ENCODE peak calls at places on chromosomes 12 and 14, in six cellular contexts. U, T, H, M, A and R are unnamed samples.

GRCh38 chr14:28609228-28609828 is 157.3 kb upstream of the FOXG1 start:
- DNase-seq in T (peak), U (no peak), A (peak), H (peak), M (peak), R (no peak)

GRCh38 chr12:5497329-5498058 is 65.6 kb downstream of the NTF3 start:
- DNase-seq in T (no peak), H (no peak), A (no peak), U (no peak), M (no peak), R (no peak)

GRCh38 chr12:57864382-57864781 is 17.9 kb upstream of the CTDSP2 start:
- DNase-seq in T (peak), A (no peak), H (peak), M (no peak), U (peak), R (no peak)

GRCh38 chr14:28406181-28406580 is 360.4 kb upstream of the FOXG1 start:
- DNase-seq in M (no peak), H (no peak), U (no peak), A (no peak), T (no peak), R (no peak)

GRCh38 chr14:23389396-23389795 is 12.6 kb downstream of the CMTM5 start:
- DNase-seq in H (no peak), A (no peak), T (no peak), U (no peak), M (no peak), R (no peak)

GRCh38 chr14:42200951-42201350 is 594.3 kb downstream of the LRFN5 start:
- DNase-seq in T (no peak), H (no peak), U (no peak), A (no peak), M (no peak), R (no peak)

GRCh38 chr14:35333347-35333730 is 41.2 kb downstream of the PSMA6 start:
- DNase-seq in A (no peak), H (no peak), M (no peak), U (no peak), T (no peak), R (no peak)

GRCh38 chr12:109888179-109889020 is 8.1 kb upstream of the GLTP start:
- DNase-seq in H (no peak), T (no peak), U (no peak), M (peak), A (no peak), R (no peak)

GRCh38 chr12:57766464-57767311 is at the start of gene CYP27B1:
- DNase-seq in U (no peak), H (no peak), T (no peak), A (no peak), M (no peak), R (no peak)

GRCh38 chr14:99189201-99189801 is 82.7 kb downstream of the BCL11B start:
- DNase-seq in T (no peak), H (no peak), A (no peak), U (no peak), M (no peak), R (no peak)

GRCh38 chr14:69432364-69432763 is 33.9 kb downstream of the SLC39A9 start:
- DNase-seq in M (no peak), U (no peak), T (no peak), A (no peak), H (no peak), R (no peak)

GRCh38 chr12:57241556-57242310 is 9.3 kb downstream of the STAC3 start:
- DNase-seq in M (no peak), H (no peak), A (no peak), U (peak), T (no peak), R (no peak)

GRCh38 chr14:97107070-97107469 is 309.9 kb downstream of the VRK1 start:
- DNase-seq in A (no peak), H (no peak), T (no peak), M (peak), U (no peak), R (no peak)

GRCh38 chr12:49069507-49070346 is at the start of gene RHEBL1:
- DNase-seq in T (peak), U (peak), A (peak), H (peak), M (peak), R (peak)

GRCh38 chr14:105845725-105846309 is 319.4 kb downstream of the TMEM121 start:
- DNase-seq in M (no peak), H (no peak), U (no peak), A (no peak), T (no peak), R (no peak)
- TF ChIP-seq POLR2A in M (no peak), H (no peak), U (no peak), A (no peak), T (no peak), R (no peak)

GRCh38 chr12:14257734-14258467 is 107.6 kb upstream of the ATF7IP start:
- DNase-seq in M (peak), A (peak), H (peak), T (peak), U (peak), R (peak)
- TF ChIP-seq POLR2AphosphoS5 in M (peak), A (peak), H (peak), T (peak), U (peak), R (peak)

GRCh38 chr12:11729439-11730150 is 80.1 kb downstream of the ETV6 start:
- DNase-seq in U (no peak), H (no peak), A (no peak), M (no peak), T (no peak), R (no peak)
- TF ChIP-seq POLR2A in U (no peak), H (no peak), A (no peak), M (no peak), T (no peak), R (no peak)

DNA sequence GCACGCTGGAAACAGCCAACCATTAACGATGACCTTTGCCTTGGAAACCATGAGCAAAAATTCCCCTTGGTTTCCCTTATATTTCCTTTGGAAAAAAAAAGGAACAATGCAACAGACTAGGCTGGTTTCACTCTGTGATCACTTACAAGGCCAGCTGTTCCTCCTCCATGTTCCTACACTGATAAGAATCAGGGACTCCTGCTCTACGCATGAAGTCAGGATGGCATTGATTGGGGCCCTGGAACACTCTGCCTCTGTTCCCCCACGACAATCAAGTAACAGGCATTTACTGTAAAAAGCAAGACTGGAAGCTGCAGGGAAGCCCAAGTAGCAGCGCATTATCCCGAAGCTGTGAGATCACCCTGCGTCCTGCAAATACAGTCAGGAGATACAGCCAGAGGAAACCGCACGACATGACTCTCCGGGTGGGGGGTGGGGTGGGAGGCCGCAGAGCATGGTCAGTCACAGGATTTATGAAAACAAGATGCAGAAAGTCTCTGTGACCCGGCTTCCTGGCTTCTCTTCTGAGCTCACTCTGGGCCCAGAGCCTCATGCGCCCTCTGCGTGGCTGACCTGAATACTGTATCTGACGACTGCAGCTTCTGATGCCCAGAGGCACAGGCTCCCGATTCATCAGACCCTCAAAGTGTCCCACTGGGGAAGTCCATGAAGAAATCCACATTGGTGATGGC is 31.1 kb downstream of the SSH1 start:
- DNase-seq in T (no peak), M (no peak), A (no peak), H (no peak), U (peak), R (no peak)
- TF ChIP-seq POLR2AphosphoS5 in T (peak), M (no peak), A (peak), H (peak), U (peak), R (peak)